ENCODE peak calls at places on chromosomes 1 and 21, in ten cellular contexts. X, L, N, H, B, V, G, D, M and S are unnamed samples.

GRCh38 chr21:35026617-35027557 is 22.2 kb downstream of the RUNX1 start:
- DNase-seq in M (peak), H (peak), D (no peak), G (peak), X (peak), L (no peak), V (peak), B (no peak), N (no peak), S (no peak)

GRCh38 chr1:198493324-198493723 is 47.2 kb downstream of the ATP6V1G3 start:
- DNase-seq in D (no peak), B (no peak), H (no peak), V (no peak), M (no peak), L (no peak), G (no peak), N (no peak), X (no peak), S (no peak)

GRCh38 chr1:41823453-41823852 is 95.3 kb downstream of the HIVEP3 start:
- DNase-seq in X (peak), D (no peak), L (no peak), B (peak), M (peak), H (no peak), G (no peak), N (no peak), V (no peak), S (no peak)

GRCh38 chr1:65812065-65812464 is 19.4 kb downstream of the PDE4B start:
- DNase-seq in X (peak), H (peak), D (peak), L (no peak), N (no peak), B (no peak), G (peak), M (no peak), V (no peak), S (peak)

GRCh38 chr21:15978158-15978805 is 248.5 kb downstream of the USP25 start:
- DNase-seq in M (no peak), V (no peak), D (no peak), N (no peak), G (no peak), H (no peak), L (no peak), X (peak), B (no peak), S (no peak)

GRCh38 chr1:54052470-54052933 is 502 bp downstream of the TMEM59 start:
- DNase-seq in G (peak), H (peak), M (peak), B (peak), X (peak), V (peak), L (no peak), D (no peak), N (no peak), S (no peak)

GRCh38 chr1:111988743-111989453 is 570 bp downstream of the KCND3 start:
- DNase-seq in H (no peak), M (peak), X (no peak), D (no peak), N (no peak), G (peak), V (no peak), B (peak), L (no peak), S (no peak)

GRCh38 chr1:60695633-60696032 is 386.7 kb upstream of the NFIA start:
- DNase-seq in X (no peak), M (no peak), V (no peak), L (no peak), B (no peak), N (no peak), G (no peak), H (no peak), D (no peak), S (no peak)

GRCh38 chr1:67347688-67348472 is 40.2 kb downstream of the IL12RB2 start:
- DNase-seq in L (no peak), D (peak), M (peak), N (no peak), X (peak), B (peak), H (peak), V (peak), G (peak), S (peak)

GRCh38 chr1:40668769-40669525 is 3.5 kb upstream of the RIMS3 start:
- DNase-seq in L (peak), X (peak), M (peak), D (peak), G (peak), N (peak), V (peak), B (peak), H (peak), S (peak)

GRCh38 chr1:1614204-1614953 is 921 bp upstream of the MIB2 start:
- DNase-seq in M (peak), N (no peak), H (peak), X (peak), L (no peak), G (peak), B (no peak), D (no peak), V (peak), S (no peak)

GRCh38 chr1:46519209-46519608 is 29.6 kb downstream of the DMBX1 start:
- DNase-seq in G (no peak), N (no peak), X (no peak), L (no peak), B (no peak), H (no peak), D (no peak), M (no peak), V (no peak), S (no peak)

GRCh38 chr1:22250724-22251123 is 107.8 kb upstream of the WNT4 start:
- DNase-seq in D (no peak), H (no peak), G (no peak), N (no peak), M (peak), B (no peak), V (no peak), L (no peak), X (no peak), S (no peak)

GRCh38 chr21:30349572-30349971 is 1.2 kb upstream of the KRTAP23-1 start:
- DNase-seq in V (no peak), G (no peak), N (no peak), L (no peak), B (no peak), H (no peak), X (peak), D (no peak), M (no peak), S (no peak)

GRCh38 chr1:18955442-18956188 is 861 bp downstream of the IFFO2 start:
- DNase-seq in L (no peak), H (peak), D (no peak), M (peak), N (no peak), G (peak), V (no peak), X (peak), B (peak), S (no peak)

GRCh38 chr1:94526581-94526980 is 15.0 kb downstream of the F3 start:
- DNase-seq in B (no peak), V (no peak), M (no peak), X (no peak), D (no peak), H (no peak), G (no peak), N (no peak), L (no peak), S (no peak)

GRCh38 chr1:163056832-163057231 is 12.3 kb upstream of the RGS4 start:
- DNase-seq in B (no peak), D (no peak), N (no peak), G (no peak), H (no peak), L (no peak), X (peak), M (no peak), V (no peak), S (no peak)

GRCh38 chr1:13543927-13544556 is 30.2 kb upstream of the LRRC38 start:
- DNase-seq in B (no peak), G (no peak), L (peak), D (peak), M (no peak), X (peak), V (no peak), H (no peak), N (no peak), S (no peak)

GRCh38 chr21:30463713-30464112 is 16.5 kb downstream of the KRTAP19-1 start:
- DNase-seq in G (no peak), M (no peak), N (no peak), D (no peak), B (no peak), H (no peak), L (no peak), V (no peak), X (no peak), S (peak)

GRCh38 chr1:65505547-65506325 is 85.3 kb downstream of the LEPR start:
- DNase-seq in B (no peak), M (no peak), L (no peak), H (no peak), X (peak), G (no peak), N (no peak), D (no peak), V (no peak), S (no peak)

GRCh38 chr1:30870656-30871055 is 37.9 kb downstream of the SDC3 start:
- DNase-seq in H (no peak), B (no peak), G (no peak), X (no peak), L (no peak), M (no peak), V (no peak), D (no peak), N (no peak), S (no peak)

GRCh38 chr1:180166436-180166800 is 11.7 kb downstream of the QSOX1 start:
- DNase-seq in N (no peak), D (no peak), G (no peak), H (no peak), L (no peak), V (no peak), M (no peak), X (no peak), B (no peak), S (no peak)

GRCh38 chr1:90706437-90707362 is 10.4 kb downstream of the BARHL2 start:
- DNase-seq in L (no peak), B (peak), N (no peak), D (no peak), X (no peak), M (peak), H (peak), V (peak), G (no peak), S (no peak)

GRCh38 chr1:226787071-226787470 is 48.0 kb upstream of the ITPKB start:
- DNase-seq in V (no peak), H (no peak), M (no peak), D (no peak), N (no peak), G (no peak), X (no peak), B (no peak), L (no peak), S (no peak)

GRCh38 chr1:66809736-66810326 is 8.8 kb upstream of the INSL5 start:
- DNase-seq in X (peak), N (no peak), H (no peak), D (no peak), M (no peak), G (no peak), V (no peak), L (no peak), B (no peak), S (no peak)

GRCh38 chr1:103250441-103250861 is 142.1 kb upstream of the COL11A1 start:
- DNase-seq in G (no peak), N (no peak), M (peak), B (no peak), L (no peak), V (no peak), D (peak), X (peak), H (no peak), S (no peak)

GRCh38 chr1:6924891-6925290 is 139.6 kb downstream of the CAMTA1 start:
- DNase-seq in B (no peak), G (no peak), D (no peak), L (no peak), H (no peak), V (no peak), M (no peak), X (no peak), N (no peak), S (no peak)

GRCh38 chr1:222933273-222933672 is 118.4 kb downstream of the DISP1 start:
- DNase-seq in D (no peak), X (no peak), N (no peak), B (no peak), V (no peak), M (no peak), G (no peak), H (no peak), L (no peak), S (no peak)

GRCh38 chr21:36524477-36524876 is 44.6 kb upstream of the CLDN14 start:
- DNase-seq in H (no peak), G (no peak), D (no peak), V (no peak), B (no peak), N (no peak), L (no peak), M (no peak), X (no peak), S (no peak)

GRCh38 chr1:153615406-153615805 is 719 bp downstream of the S100A14 start:
- DNase-seq in H (no peak), L (no peak), V (no peak), M (no peak), N (no peak), G (no peak), B (no peak), X (no peak), D (no peak), S (no peak)

GRCh38 chr1:153614906-153615305 is 1.2 kb downstream of the S100A14 start:
- DNase-seq in B (no peak), M (no peak), N (no peak), D (no peak), H (no peak), V (no peak), G (no peak), L (no peak), X (no peak), S (no peak)

GRCh38 chr1:153612755-153613331 is at the start of gene S100A16:
- DNase-seq in N (peak), G (peak), V (no peak), X (peak), M (peak), H (no peak), D (peak), L (no peak), B (peak), S (no peak)

GRCh38 chr1:153613406-153613805 is 469 bp upstream of the S100A16 start:
- DNase-seq in L (no peak), B (no peak), D (no peak), X (no peak), G (no peak), N (no peak), V (no peak), M (no peak), H (no peak), S (no peak)

GRCh38 chr1:153614189-153614900 is 1.4 kb upstream of the S100A16 start:
- DNase-seq in B (no peak), X (no peak), L (no peak), G (no peak), M (no peak), V (no peak), D (no peak), H (no peak), N (no peak), S (no peak)
- TF ChIP-seq CTCF in B (no peak), X (peak), L (no peak), G (no peak), M (no peak), V (no peak), D (no peak), H (no peak), N (no peak), S (no peak)

DNA sequence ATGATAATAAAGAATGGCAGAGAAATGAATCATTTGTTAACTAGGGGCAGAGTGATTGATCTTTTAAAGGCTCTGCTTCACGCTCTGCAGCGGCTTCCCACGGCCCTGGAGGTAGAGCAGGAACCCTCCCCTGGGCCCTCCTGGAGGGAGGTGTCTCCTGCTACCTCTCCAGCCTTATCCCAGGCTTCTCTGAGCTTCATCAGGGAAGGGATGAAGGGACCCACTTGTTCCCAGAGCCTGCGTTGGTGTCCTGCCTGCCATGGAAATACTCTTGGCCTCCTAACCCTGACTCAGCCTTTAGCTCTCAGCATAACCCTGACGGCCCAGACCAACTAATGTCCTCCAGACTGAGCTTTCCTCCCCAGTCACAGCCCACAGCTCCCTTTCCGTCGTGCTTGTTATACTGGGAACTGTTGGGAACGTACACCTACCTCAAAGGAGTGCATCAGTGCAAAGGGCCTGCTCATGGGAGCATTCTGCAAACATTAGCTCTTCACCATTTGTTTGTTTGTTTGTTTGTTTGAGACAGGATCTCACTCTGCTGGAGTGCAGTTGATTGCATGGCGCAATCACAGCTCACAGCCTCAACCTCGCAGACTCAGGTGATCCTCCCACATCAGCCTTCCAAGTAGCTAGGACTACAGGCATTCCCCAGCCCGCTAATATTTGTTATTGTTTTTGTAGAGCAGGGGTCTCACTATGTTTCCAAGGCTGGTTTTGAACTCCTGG is 17.4 kb upstream of the HNRNPU start:
- DNase-seq in B (no peak), V (no peak), X (no peak), H (no peak), D (no peak), L (no peak), G (no peak), N (no peak), M (peak), S (no peak)
- TF ChIP-seq CTCF in B (no peak), V (no peak), X (no peak), H (no peak), D (no peak), L (no peak), G (no peak), N (no peak), M (no peak), S (no peak)

DNA sequence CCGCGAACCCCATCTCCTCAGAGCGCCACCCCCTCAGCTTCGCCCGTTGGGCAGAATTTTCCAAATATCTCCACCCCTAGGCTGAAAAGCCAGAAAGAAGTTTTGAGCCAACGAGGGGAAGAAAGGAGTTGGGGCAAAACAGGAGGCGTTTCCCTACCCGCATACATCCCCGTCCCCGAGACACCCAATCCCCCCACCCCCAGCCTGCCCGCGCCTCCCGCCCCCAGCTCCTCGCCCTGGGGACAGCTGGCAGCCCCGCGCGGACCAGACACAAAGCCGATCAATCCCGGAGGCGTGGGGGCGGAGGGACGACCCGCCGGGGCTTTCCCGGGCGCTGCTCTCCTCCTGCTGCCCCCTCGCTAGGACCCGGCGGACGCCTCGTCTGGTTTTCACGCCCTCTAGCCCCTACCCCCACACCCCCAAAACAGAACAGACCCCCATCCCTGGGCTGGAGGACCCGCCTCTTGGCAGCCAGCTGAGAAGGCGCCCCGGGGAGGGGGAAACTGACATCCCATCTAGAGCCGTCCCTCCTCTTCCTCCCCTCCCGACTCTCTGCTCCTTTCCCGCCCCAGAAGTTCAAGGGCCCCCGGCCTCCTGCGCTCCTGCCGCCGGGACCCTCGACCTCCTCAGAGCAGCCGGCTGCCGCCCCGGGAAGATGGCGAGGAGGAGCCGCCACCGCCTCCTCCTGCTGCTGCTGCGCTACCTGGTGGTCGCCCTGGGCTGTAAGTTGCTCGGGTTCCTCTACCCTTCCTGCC is at the start of gene JAM2:
- DNase-seq in D (no peak), H (peak), B (peak), G (peak), N (no peak), X (peak), L (no peak), M (peak), V (no peak), S (no peak)
- TF ChIP-seq CTCF in D (no peak), H (peak), B (peak), G (no peak), N (peak), X (peak), L (no peak), M (peak), V (peak), S (peak)

GRCh38 chr1:9780554-9781110 is 43.1 kb downstream of the CLSTN1 start:
- DNase-seq in V (no peak), B (no peak), L (no peak), X (no peak), D (no peak), H (no peak), N (no peak), M (no peak), G (no peak), S (no peak)

GRCh38 chr1:9770276-9770675 is 53.5 kb downstream of the CLSTN1 start:
- DNase-seq in L (no peak), G (peak), M (no peak), X (no peak), N (no peak), V (no peak), H (no peak), B (no peak), D (no peak), S (no peak)

GRCh38 chr1:9776685-9777084 is 47.1 kb downstream of the CLSTN1 start:
- DNase-seq in X (no peak), D (no peak), N (no peak), L (no peak), G (no peak), B (no peak), H (no peak), V (no peak), M (no peak), S (no peak)

GRCh38 chr1:9778905-9779304 is 44.9 kb downstream of the CLSTN1 start:
- DNase-seq in V (no peak), X (no peak), D (no peak), G (no peak), B (no peak), L (no peak), N (no peak), H (no peak), M (no peak), S (no peak)

GRCh38 chr1:9774744-9775679 is 48.8 kb downstream of the CLSTN1 start:
- DNase-seq in X (no peak), N (no peak), D (no peak), B (no peak), H (no peak), L (no peak), V (no peak), M (no peak), G (no peak), S (no peak)
- TF ChIP-seq CTCF in X (no peak), N (no peak), D (no peak), B (no peak), H (no peak), L (no peak), V (no peak), M (no peak), G (no peak), S (no peak)

GRCh38 chr1:59085101-59085500 is 211.8 kb upstream of the FGGY start:
- DNase-seq in V (no peak), N (no peak), G (no peak), M (no peak), B (no peak), L (no peak), D (no peak), X (no peak), H (no peak), S (no peak)
- TF ChIP-seq CTCF in V (no peak), N (no peak), G (no peak), M (no peak), B (no peak), L (no peak), D (no peak), X (no peak), H (no peak), S (no peak)

GRCh38 chr1:8011923-8012858 is 13.9 kb downstream of the ERRFI1 start:
- DNase-seq in N (no peak), H (no peak), L (no peak), B (no peak), X (no peak), G (no peak), M (no peak), V (no peak), D (no peak), S (no peak)
- TF ChIP-seq CTCF in N (no peak), H (no peak), L (no peak), B (no peak), X (no peak), G (no peak), M (no peak), V (no peak), D (no peak), S (no peak)

GRCh38 chr1:17909634-17910033 is 154.5 kb downstream of the ACTL8 start:
- DNase-seq in H (no peak), G (no peak), X (peak), B (no peak), L (no peak), M (peak), D (no peak), N (no peak), V (no peak), S (no peak)
- TF ChIP-seq CTCF in H (no peak), G (no peak), X (peak), B (peak), L (no peak), M (peak), D (peak), N (peak), V (peak), S (peak)

GRCh38 chr21:32920474-32920873 is 105.3 kb upstream of the OLIG2 start:
- DNase-seq in V (no peak), M (peak), G (no peak), X (no peak), H (no peak), N (peak), D (no peak), L (no peak), B (no peak), S (no peak)

GRCh38 chr21:32925098-32925497 is 100.6 kb upstream of the OLIG2 start:
- DNase-seq in D (no peak), L (no peak), H (no peak), G (no peak), M (no peak), X (no peak), N (no peak), B (no peak), V (no peak), S (no peak)

GRCh38 chr21:32918467-32919140 is 107.1 kb upstream of the OLIG2 start:
- DNase-seq in B (no peak), X (no peak), N (no peak), D (no peak), V (no peak), L (no peak), H (no peak), M (no peak), G (no peak), S (no peak)

GRCh38 chr21:32917392-32918135 is 108.2 kb upstream of the OLIG2 start:
- DNase-seq in X (peak), N (no peak), V (no peak), D (no peak), G (no peak), H (no peak), B (no peak), L (no peak), M (no peak), S (no peak)

GRCh38 chr21:32921632-32922230 is 104.0 kb upstream of the OLIG2 start:
- DNase-seq in D (peak), H (peak), V (no peak), X (no peak), B (no peak), L (no peak), N (peak), G (peak), M (peak), S (no peak)
- TF ChIP-seq CTCF in D (peak), H (peak), V (peak), X (peak), B (peak), L (peak), N (peak), G (peak), M (peak), S (peak)